ENCODE peak calls at places on chromosomes 12 and 14, in six cellular contexts. G, P, B, E, X and L are unnamed samples.

GRCh38 chr12:14997998-14998397 is 25.2 kb downstream of the PDE6H start:
- DNase-seq in G (no peak), P (no peak), B (no peak), E (no peak), X (no peak), L (no peak)

GRCh38 chr14:49982522-49982951 is 89.7 kb downstream of the ARF6 start:
- DNase-seq in G (no peak), P (no peak), B (no peak), E (no peak), X (no peak), L (no peak)

GRCh38 chr14:100531152-100531551 is 56.1 kb downstream of the BEGAIN start:
- DNase-seq in G (peak), P (no peak), B (peak), E (no peak), X (peak), L (peak)

GRCh38 chr14:100436745-100437406 is 113.7 kb downstream of the SLC25A47 start:
- DNase-seq in G (no peak), P (no peak), B (no peak), E (no peak), X (no peak), L (no peak)

GRCh38 chr14:64675246-64675645 is 29.0 kb upstream of the PLEKHG3 start:
- DNase-seq in G (no peak), P (no peak), B (no peak), E (no peak), X (no peak), L (no peak)

GRCh38 chr12:85865905-85866304 is 8.2 kb upstream of the NTS start:
- DNase-seq in G (no peak), P (peak), B (no peak), E (no peak), X (no peak), L (no peak)

GRCh38 chr12:42145552-42146215 is 1.0 kb upstream of the GXYLT1 start:
- DNase-seq in G (no peak), P (no peak), B (no peak), E (no peak), X (no peak), L (no peak)

GRCh38 chr12:67661311-67662011 is 12.9 kb downstream of the DYRK2 start:
- DNase-seq in G (no peak), P (no peak), B (no peak), E (no peak), X (no peak), L (no peak)

GRCh38 chr12:99981639-99982190 is 3.0 kb downstream of the ANKS1B start:
- DNase-seq in G (no peak), P (no peak), B (no peak), E (no peak), X (no peak), L (no peak)

GRCh38 chr14:53956427-53957201 is at the start of gene BMP4:
- DNase-seq in G (peak), P (peak), B (peak), E (no peak), X (peak), L (no peak)

GRCh38 chr12:115771065-115771464 is 506.4 kb downstream of the MED13L start:
- DNase-seq in G (no peak), P (peak), B (no peak), E (no peak), X (no peak), L (no peak)
- TF ChIP-seq CTCF in G (no peak), P (no peak), B (peak), E (no peak), X (no peak), L (no peak)

DNA sequence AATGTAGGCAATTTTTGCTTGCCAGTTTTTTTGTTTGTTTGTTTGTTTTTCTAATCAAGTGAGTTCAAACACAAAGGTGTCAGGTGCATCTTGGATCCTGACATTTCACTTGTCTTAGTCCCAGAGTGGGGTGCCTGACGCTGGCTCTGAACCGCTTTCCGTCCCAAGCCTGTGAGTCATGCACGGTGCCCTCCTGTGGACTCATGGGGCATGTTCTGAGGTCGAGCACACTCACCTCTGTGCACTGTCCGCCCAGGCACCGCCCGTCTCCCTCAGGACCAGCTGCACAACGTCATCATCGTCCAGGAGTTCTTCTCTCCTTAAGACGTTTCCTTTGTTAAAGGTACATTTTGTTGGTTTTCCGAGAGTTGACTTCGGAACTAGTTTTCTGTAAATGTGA is 98.2 kb downstream of the GLT1D1 start:
- DNase-seq in G (no peak), P (no peak), B (no peak), E (no peak), X (no peak), L (no peak)
- TF ChIP-seq CTCF in G (no peak), P (no peak), B (no peak), E (no peak), X (no peak), L (no peak)

DNA sequence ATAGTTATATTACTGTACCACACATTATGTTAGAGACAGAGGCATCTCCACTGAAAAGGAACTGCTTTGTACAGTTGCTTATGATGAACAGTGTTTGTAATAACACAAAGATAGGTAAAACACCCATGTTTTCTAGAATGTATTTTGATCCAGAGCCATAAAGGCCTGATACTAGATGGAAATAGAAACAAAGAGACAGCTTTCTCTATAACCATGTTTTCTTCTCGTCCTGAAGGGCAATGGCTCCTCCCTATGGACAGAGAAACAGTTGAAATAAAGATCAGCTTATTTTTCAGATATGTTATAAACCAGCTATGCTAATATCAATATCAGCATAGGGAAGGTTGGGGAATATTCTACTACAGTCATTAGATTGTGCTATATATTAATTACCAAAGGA is 109.2 kb downstream of the ATXN7L3B start:
- DNase-seq in G (no peak), P (no peak), B (no peak), E (no peak), X (no peak), L (no peak)
- TF ChIP-seq CTCF in G (no peak), P (peak), B (peak), E (no peak), X (no peak), L (no peak)

GRCh38 chr12:56028511-56029165 is 7.8 kb downstream of the IKZF4 start:
- DNase-seq in G (no peak), P (no peak), B (no peak), E (no peak), X (no peak), L (no peak)

GRCh38 chr12:56034586-56035332 is 7.0 kb upstream of the RPS26 start:
- DNase-seq in G (no peak), P (no peak), B (no peak), E (no peak), X (no peak), L (no peak)

GRCh38 chr12:56029166-56029519 is 8.3 kb downstream of the IKZF4 start:
- DNase-seq in G (no peak), P (no peak), B (no peak), E (no peak), X (no peak), L (no peak)

GRCh38 chr12:56032006-56032405 is 9.7 kb upstream of the RPS26 start:
- DNase-seq in G (no peak), P (no peak), B (no peak), E (no peak), X (no peak), L (no peak)

DNA sequence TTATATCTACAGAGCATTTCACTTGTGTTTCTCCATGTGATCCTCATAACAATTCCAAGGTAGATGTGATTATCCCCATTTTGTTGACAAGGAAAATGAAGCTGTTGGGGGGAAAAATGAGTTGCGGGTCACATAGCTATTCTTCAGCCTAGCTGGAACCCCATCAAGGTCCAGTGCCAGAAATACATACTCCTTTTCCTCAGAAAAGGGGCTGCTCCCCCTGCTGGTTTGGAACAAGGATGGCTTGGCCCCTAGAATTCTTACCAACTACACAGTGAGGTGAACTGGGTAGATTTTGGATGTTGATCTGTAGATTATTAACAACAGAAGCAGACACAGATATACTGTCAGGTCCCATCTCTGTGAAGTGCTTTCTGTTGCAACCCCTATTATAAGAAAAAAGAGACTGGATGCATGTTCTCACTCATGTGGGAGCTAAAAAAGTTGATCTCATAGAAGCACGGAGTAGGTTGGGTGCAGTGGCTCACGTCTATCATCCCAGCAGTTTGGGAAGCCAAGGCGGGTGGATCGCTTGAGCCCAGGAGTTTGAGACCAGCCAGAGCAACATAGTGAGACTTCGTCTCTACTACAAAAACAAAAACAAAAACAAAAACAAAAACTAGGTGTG is 8.9 kb downstream of the IKZF4 start:
- DNase-seq in G (no peak), P (no peak), B (no peak), E (peak), X (peak), L (no peak)
- TF ChIP-seq CTCF in G (peak), P (peak), B (peak), E (peak), X (peak), L (peak)

DNA sequence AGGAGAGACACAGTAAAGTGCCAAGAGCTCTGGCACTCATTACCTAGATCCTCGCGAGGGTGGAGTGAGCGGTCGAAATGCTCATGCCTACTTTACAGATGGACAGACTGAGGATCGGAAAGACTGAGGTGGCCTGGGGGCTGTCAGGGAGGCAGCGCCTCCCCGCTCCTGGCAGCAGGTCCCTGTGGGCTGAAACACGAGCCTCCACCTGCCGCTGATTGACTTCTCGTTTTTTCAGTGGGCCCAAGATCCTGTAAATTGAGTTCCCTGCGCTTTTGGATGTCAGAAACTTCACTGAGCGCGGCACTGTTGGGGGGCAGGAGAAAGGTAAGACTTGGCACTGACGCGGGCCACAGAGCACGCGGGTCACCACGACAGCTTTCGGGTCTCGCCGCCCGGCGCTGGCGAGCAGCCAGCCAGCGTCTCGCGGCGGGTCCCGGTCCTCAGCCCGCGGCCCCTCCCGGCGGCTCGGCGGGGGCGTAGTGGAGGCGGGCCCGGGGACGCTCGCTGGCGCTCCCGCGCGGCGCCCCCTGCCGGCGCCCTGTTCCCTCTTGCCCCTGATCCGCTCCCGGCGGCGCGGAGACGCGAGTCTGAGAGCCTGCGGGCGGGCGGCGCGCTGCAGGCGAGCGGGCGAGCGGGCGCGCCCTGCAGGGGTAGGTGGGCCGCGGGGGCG is 550 bp upstream of the SCN8A start:
- DNase-seq in G (peak), P (peak), B (peak), E (peak), X (peak), L (peak)
- TF ChIP-seq CTCF in G (peak), P (peak), B (peak), E (peak), X (no peak), L (peak)